ENCODE peak calls at places on chromosome 19, in ten cellular contexts. H, K, N, L, F, I, V, C, A and Z are unnamed samples.

GRCh38 chr19:48608798-48609263 is 2.3 kb downstream of the SPACA4 start:
- DNase-seq in C (no peak), I (no peak), V (no peak), H (peak; percentile 83), L (no peak), K (no peak), N (no peak), A (peak; percentile 66), F (no peak), Z (peak; percentile 62)

GRCh38 chr19:39518975-39519374 is 4.0 kb downstream of the SELENOV start:
- DNase-seq in L (no peak), C (no peak), I (no peak), V (no peak), A (no peak), K (no peak), N (no peak), H (peak; percentile 11), F (no peak), Z (no peak)

GRCh38 chr19:28288850-28289249 is 924.1 kb downstream of the UQCRFS1 start:
- DNase-seq in A (no peak), F (no peak), H (no peak), K (peak; percentile 18), N (no peak), I (no peak), C (no peak), V (no peak), L (no peak), Z (no peak)

GRCh38 chr19:20247016-20247683 is 80.1 kb downstream of the ZNF486 start:
- DNase-seq in I (no peak), N (no peak), V (no peak), L (no peak), C (peak; percentile 40), A (no peak), H (no peak), F (no peak), K (peak; percentile 56), Z (no peak)

GRCh38 chr19:7815325-7815724 is 14.7 kb upstream of the EVI5L start:
- DNase-seq in C (no peak), F (no peak), I (no peak), K (no peak), N (no peak), L (no peak), A (no peak), H (peak; percentile 81), V (no peak), Z (no peak)

GRCh38 chr19:23071087-23071511 is 45.7 kb upstream of the ZNF730 start:
- DNase-seq in C (peak; percentile 22), I (peak; percentile 30), H (no peak), F (no peak), A (no peak), N (no peak), K (no peak), L (peak; percentile 3), V (peak; percentile 28), Z (no peak)

GRCh38 chr19:49415102-49415809 is 8.0 kb downstream of the PTH2 start:
- DNase-seq in I (no peak), C (no peak), K (no peak), L (no peak), N (no peak), V (no peak), H (no peak), A (no peak), F (no peak), Z (no peak)

GRCh38 chr19:10858204-10858828 is 10.1 kb downstream of the C19orf38 start:
- DNase-seq in N (no peak), F (no peak), C (no peak), I (no peak), V (no peak), H (no peak), A (no peak), K (no peak), L (no peak), Z (no peak)

GRCh38 chr19:38433268-38433733 is at the start of gene RYR1:
- DNase-seq in L (no peak), C (peak; percentile 77), K (no peak), F (peak; percentile 88), N (no peak), V (peak; percentile 53), A (peak; percentile 37), H (peak; percentile 91), I (peak; percentile 71), Z (no peak)

GRCh38 chr19:12939292-12939606 is 840 bp downstream of the CALR start:
- DNase-seq in F (no peak), C (peak; percentile 51), K (no peak), V (no peak), N (no peak), A (no peak), I (no peak), L (peak; percentile 66), H (no peak), Z (no peak)

GRCh38 chr19:12937243-12938053 is 961 bp upstream of the CALR start:
- DNase-seq in A (no peak), H (no peak), F (no peak), I (no peak), C (peak; percentile 63), K (no peak), L (no peak), V (no peak), N (no peak), Z (peak; percentile 66)

GRCh38 chr19:12938054-12938535 is 314 bp upstream of the CALR start:
- DNase-seq in C (peak; percentile 100), A (peak; percentile 99), I (peak; percentile 100), L (peak; percentile 99), K (peak; percentile 100), V (peak; percentile 100), F (peak; percentile 100), N (peak; percentile 97), H (peak; percentile 99), Z (peak; percentile 96)

GRCh38 chr19:12939908-12940533 is 1.6 kb downstream of the CALR start:
- DNase-seq in F (no peak), I (no peak), L (no peak), N (no peak), A (no peak), C (no peak), H (no peak), V (no peak), K (no peak), Z (no peak)

GRCh38 chr19:12938536-12939291 is at the start of gene CALR:
- DNase-seq in V (no peak), K (no peak), L (no peak), N (no peak), C (no peak), I (no peak), A (no peak), H (no peak), F (peak; percentile 91), Z (no peak)
- TF ChIP-seq POLR2A in V (peak; percentile 99), K (peak; percentile 100), L (peak; percentile 100), N (peak; percentile 99), C (peak; percentile 99), I (peak; percentile 100), A (peak; percentile 96), H (peak; percentile 92), F (peak; percentile 96), Z (peak; percentile 94)

GRCh38 chr19:41839211-41839610 is 5.3 kb downstream of the LYPD4 start:
- DNase-seq in V (no peak), A (no peak), N (no peak), F (no peak), K (no peak), H (no peak), I (no peak), C (no peak), L (no peak), Z (no peak)
- TF ChIP-seq POLR2A in V (no peak), A (no peak), N (no peak), F (no peak), K (no peak), H (no peak), I (no peak), C (no peak), L (no peak), Z (no peak)

GRCh38 chr19:55353803-55354697 is 469 bp downstream of the COX6B2 start:
- DNase-seq in A (peak; percentile 23), I (peak; percentile 67), K (peak; percentile 54), L (peak; percentile 43), H (peak; percentile 86), F (no peak), N (no peak), C (peak; percentile 82), V (peak; percentile 48), Z (peak; percentile 96)

GRCh38 chr19:55352746-55353145 is 1.8 kb downstream of the COX6B2 start:
- DNase-seq in N (no peak), V (no peak), A (no peak), L (no peak), C (no peak), I (no peak), H (no peak), K (no peak), F (no peak), Z (no peak)

GRCh38 chr19:55353356-55353802 is 1.1 kb downstream of the COX6B2 start:
- DNase-seq in H (no peak), A (no peak), N (no peak), L (no peak), F (no peak), C (no peak), I (no peak), K (no peak), V (no peak), Z (no peak)

GRCh38 chr19:55350620-55351315 is 3.8 kb downstream of the COX6B2 start:
- DNase-seq in A (no peak), V (no peak), C (no peak), I (no peak), L (no peak), H (no peak), F (no peak), N (no peak), K (no peak), Z (no peak)

GRCh38 chr19:55352040-55352439 is 2.5 kb downstream of the COX6B2 start:
- DNase-seq in K (no peak), F (no peak), V (no peak), L (no peak), N (no peak), A (peak; percentile 19), H (no peak), C (no peak), I (no peak), Z (peak; percentile 97)
- TF ChIP-seq POLR2A in K (no peak), F (no peak), V (no peak), L (no peak), N (no peak), A (no peak), H (no peak), C (no peak), I (no peak), Z (no peak)

GRCh38 chr19:2170987-2171348 is 7.2 kb downstream of the DOT1L start:
- DNase-seq in C (no peak), A (no peak), K (no peak), N (no peak), L (no peak), H (no peak), V (no peak), I (no peak), F (no peak), Z (no peak)

GRCh38 chr19:2170219-2170618 is 6.5 kb downstream of the DOT1L start:
- DNase-seq in F (no peak), V (no peak), N (no peak), C (no peak), A (no peak), K (no peak), I (no peak), H (peak; percentile 63), L (no peak), Z (no peak)

GRCh38 chr19:2167896-2168618 is 4.3 kb downstream of the DOT1L start:
- DNase-seq in C (peak; percentile 92), N (peak; percentile 49), L (peak; percentile 44), V (no peak), I (peak; percentile 91), H (peak; percentile 93), A (no peak), F (peak; percentile 90), K (peak; percentile 59), Z (no peak)

GRCh38 chr19:2166741-2167738 is 3.3 kb downstream of the DOT1L start:
- DNase-seq in F (peak; percentile 96), V (peak; percentile 80), L (peak; percentile 67), H (peak; percentile 88), K (peak; percentile 82), I (peak; percentile 94), A (no peak), N (no peak), C (peak; percentile 94), Z (peak; percentile 70)

GRCh38 chr19:2168619-2169424 is 5.1 kb downstream of the DOT1L start:
- DNase-seq in F (peak; percentile 99), H (peak; percentile 96), I (peak; percentile 99), V (peak; percentile 96), C (peak; percentile 99), A (peak; percentile 98), L (peak; percentile 99), K (peak; percentile 97), N (peak; percentile 74), Z (peak; percentile 98)
- TF ChIP-seq POLR2A in F (no peak), H (no peak), I (peak; percentile 52), V (no peak), C (no peak), A (no peak), L (peak; percentile 65), K (peak; percentile 46), N (no peak), Z (no peak)